ENCODE peak calls at places on chromosomes 1 and 21, in eight cellular contexts. One of them, this sample, is unnamed.

GRCh38 chr1:19122668-19123067 is 87.4 kb downstream of the UBR4 start:
- DNase-seq in body of pancreas: no peak
- DNase-seq in CD8-positive, alpha-beta T cell: no peak
- DNase-seq in pancreas: peak
- DNase-seq in uterus: no peak
- DNase-seq in esophagus squamous epithelium: no peak
- DNase-seq in SK-N-SH: no peak
- DNase-seq in heart left ventricle: peak
- DNase-seq in this sample: no peak

GRCh38 chr21:44874497-44875331 is 1.2 kb upstream of the PTTG1IP start:
- DNase-seq in body of pancreas: peak
- DNase-seq in CD8-positive, alpha-beta T cell: no peak
- DNase-seq in pancreas: peak
- DNase-seq in uterus: peak
- DNase-seq in esophagus squamous epithelium: no peak
- DNase-seq in SK-N-SH: no peak
- DNase-seq in heart left ventricle: peak
- DNase-seq in this sample: no peak

GRCh38 chr1:150186789-150187559 is 37.3 kb downstream of the PLEKHO1 start:
- DNase-seq in body of pancreas: no peak
- DNase-seq in CD8-positive, alpha-beta T cell: no peak
- DNase-seq in pancreas: no peak
- DNase-seq in uterus: no peak
- DNase-seq in esophagus squamous epithelium: no peak
- DNase-seq in SK-N-SH: peak
- DNase-seq in heart left ventricle: no peak
- DNase-seq in this sample: no peak

GRCh38 chr1:177122869-177123268 is 41.6 kb downstream of the ASTN1 start:
- DNase-seq in body of pancreas: no peak
- DNase-seq in CD8-positive, alpha-beta T cell: no peak
- DNase-seq in pancreas: no peak
- DNase-seq in uterus: no peak
- DNase-seq in esophagus squamous epithelium: no peak
- DNase-seq in SK-N-SH: no peak
- DNase-seq in heart left ventricle: no peak
- DNase-seq in this sample: no peak

GRCh38 chr1:235908742-235909520 is 42.2 kb upstream of the LYST start:
- DNase-seq in body of pancreas: no peak
- DNase-seq in CD8-positive, alpha-beta T cell: no peak
- DNase-seq in pancreas: no peak
- DNase-seq in uterus: no peak
- DNase-seq in esophagus squamous epithelium: no peak
- DNase-seq in SK-N-SH: no peak
- DNase-seq in heart left ventricle: no peak
- DNase-seq in this sample: no peak

GRCh38 chr1:12161662-12162458 is 4.9 kb upstream of the TNFRSF1B start:
- DNase-seq in body of pancreas: peak
- DNase-seq in CD8-positive, alpha-beta T cell: peak
- DNase-seq in pancreas: peak
- DNase-seq in uterus: peak
- DNase-seq in esophagus squamous epithelium: peak
- DNase-seq in SK-N-SH: no peak
- DNase-seq in heart left ventricle: peak
- DNase-seq in this sample: peak

GRCh38 chr1:63813829-63814277 is 40.0 kb downstream of the ROR1 start:
- DNase-seq in body of pancreas: no peak
- DNase-seq in CD8-positive, alpha-beta T cell: no peak
- DNase-seq in pancreas: peak
- DNase-seq in uterus: peak
- DNase-seq in esophagus squamous epithelium: no peak
- DNase-seq in SK-N-SH: no peak
- DNase-seq in heart left ventricle: no peak
- DNase-seq in this sample: no peak

GRCh38 chr1:223270155-223270554 is 93.8 kb downstream of the SUSD4 start:
- DNase-seq in body of pancreas: no peak
- DNase-seq in CD8-positive, alpha-beta T cell: no peak
- DNase-seq in pancreas: no peak
- DNase-seq in uterus: no peak
- DNase-seq in esophagus squamous epithelium: no peak
- DNase-seq in SK-N-SH: no peak
- DNase-seq in heart left ventricle: no peak
- DNase-seq in this sample: no peak

GRCh38 chr1:155326659-155327058 is 6.0 kb downstream of the RUSC1 start:
- DNase-seq in body of pancreas: no peak
- DNase-seq in CD8-positive, alpha-beta T cell: no peak
- DNase-seq in pancreas: no peak
- DNase-seq in uterus: no peak
- DNase-seq in esophagus squamous epithelium: no peak
- DNase-seq in SK-N-SH: no peak
- DNase-seq in heart left ventricle: no peak
- DNase-seq in this sample: no peak

GRCh38 chr1:158118713-158119402 is 61.8 kb upstream of the CD1D start:
- DNase-seq in body of pancreas: no peak
- DNase-seq in CD8-positive, alpha-beta T cell: no peak
- DNase-seq in pancreas: no peak
- DNase-seq in uterus: no peak
- DNase-seq in esophagus squamous epithelium: no peak
- DNase-seq in SK-N-SH: no peak
- DNase-seq in heart left ventricle: no peak
- DNase-seq in this sample: no peak

GRCh38 chr21:40254540-40255455 is 387.6 kb downstream of the PCP4 start:
- DNase-seq in body of pancreas: no peak
- DNase-seq in CD8-positive, alpha-beta T cell: no peak
- DNase-seq in pancreas: no peak
- DNase-seq in uterus: no peak
- DNase-seq in esophagus squamous epithelium: no peak
- DNase-seq in SK-N-SH: peak
- DNase-seq in heart left ventricle: no peak
- DNase-seq in this sample: no peak

GRCh38 chr1:226029093-226029496 is 30.0 kb upstream of the SDE2 start:
- DNase-seq in body of pancreas: peak
- DNase-seq in CD8-positive, alpha-beta T cell: no peak
- DNase-seq in pancreas: peak
- DNase-seq in uterus: no peak
- DNase-seq in esophagus squamous epithelium: no peak
- DNase-seq in SK-N-SH: no peak
- DNase-seq in heart left ventricle: no peak
- DNase-seq in this sample: no peak

GRCh38 chr1:203274603-203275381 is 30.5 kb upstream of the BTG2 start:
- DNase-seq in body of pancreas: peak
- DNase-seq in CD8-positive, alpha-beta T cell: no peak
- DNase-seq in pancreas: no peak
- DNase-seq in uterus: peak
- DNase-seq in esophagus squamous epithelium: no peak
- DNase-seq in SK-N-SH: no peak
- DNase-seq in heart left ventricle: no peak
- DNase-seq in this sample: peak

GRCh38 chr1:236185687-236186086 is 43.3 kb downstream of the GPR137B start:
- DNase-seq in body of pancreas: no peak
- DNase-seq in CD8-positive, alpha-beta T cell: no peak
- DNase-seq in pancreas: no peak
- DNase-seq in uterus: no peak
- DNase-seq in esophagus squamous epithelium: no peak
- DNase-seq in SK-N-SH: no peak
- DNase-seq in heart left ventricle: no peak
- DNase-seq in this sample: no peak

GRCh38 chr21:27649323-27649722 is 682.4 kb upstream of the ADAMTS5 start:
- DNase-seq in body of pancreas: no peak
- DNase-seq in CD8-positive, alpha-beta T cell: no peak
- DNase-seq in pancreas: no peak
- DNase-seq in uterus: no peak
- DNase-seq in esophagus squamous epithelium: no peak
- DNase-seq in SK-N-SH: no peak
- DNase-seq in heart left ventricle: no peak
- DNase-seq in this sample: no peak
- H3K27ac ChIP-seq in body of pancreas: no peak
- H3K27ac ChIP-seq in CD8-positive, alpha-beta T cell: no peak
- H3K27ac ChIP-seq in pancreas: no peak
- H3K27ac ChIP-seq in uterus: no peak
- H3K27ac ChIP-seq in esophagus squamous epithelium: no peak
- H3K27ac ChIP-seq in SK-N-SH: peak
- H3K27ac ChIP-seq in heart left ventricle: no peak
- H3K27ac ChIP-seq in this sample: no peak

GRCh38 chr1:119647228-119647733 is 785 bp downstream of the ZNF697 start:
- DNase-seq in body of pancreas: peak
- DNase-seq in CD8-positive, alpha-beta T cell: no peak
- DNase-seq in pancreas: no peak
- DNase-seq in uterus: no peak
- DNase-seq in esophagus squamous epithelium: no peak
- DNase-seq in SK-N-SH: peak
- DNase-seq in heart left ventricle: peak
- DNase-seq in this sample: no peak

GRCh38 chr1:119648620-119649004 is 546 bp upstream of the ZNF697 start:
- DNase-seq in body of pancreas: no peak
- DNase-seq in CD8-positive, alpha-beta T cell: no peak
- DNase-seq in pancreas: no peak
- DNase-seq in uterus: no peak
- DNase-seq in esophagus squamous epithelium: no peak
- DNase-seq in SK-N-SH: no peak
- DNase-seq in heart left ventricle: no peak
- DNase-seq in this sample: no peak

GRCh38 chr1:119651133-119651532 is 3.1 kb upstream of the ZNF697 start:
- DNase-seq in body of pancreas: no peak
- DNase-seq in CD8-positive, alpha-beta T cell: no peak
- DNase-seq in pancreas: no peak
- DNase-seq in uterus: no peak
- DNase-seq in esophagus squamous epithelium: no peak
- DNase-seq in SK-N-SH: no peak
- DNase-seq in heart left ventricle: no peak
- DNase-seq in this sample: no peak

GRCh38 chr1:119646521-119647227 is 1.4 kb downstream of the ZNF697 start:
- DNase-seq in body of pancreas: no peak
- DNase-seq in CD8-positive, alpha-beta T cell: no peak
- DNase-seq in pancreas: no peak
- DNase-seq in uterus: no peak
- DNase-seq in esophagus squamous epithelium: no peak
- DNase-seq in SK-N-SH: no peak
- DNase-seq in heart left ventricle: no peak
- DNase-seq in this sample: no peak

DNA sequence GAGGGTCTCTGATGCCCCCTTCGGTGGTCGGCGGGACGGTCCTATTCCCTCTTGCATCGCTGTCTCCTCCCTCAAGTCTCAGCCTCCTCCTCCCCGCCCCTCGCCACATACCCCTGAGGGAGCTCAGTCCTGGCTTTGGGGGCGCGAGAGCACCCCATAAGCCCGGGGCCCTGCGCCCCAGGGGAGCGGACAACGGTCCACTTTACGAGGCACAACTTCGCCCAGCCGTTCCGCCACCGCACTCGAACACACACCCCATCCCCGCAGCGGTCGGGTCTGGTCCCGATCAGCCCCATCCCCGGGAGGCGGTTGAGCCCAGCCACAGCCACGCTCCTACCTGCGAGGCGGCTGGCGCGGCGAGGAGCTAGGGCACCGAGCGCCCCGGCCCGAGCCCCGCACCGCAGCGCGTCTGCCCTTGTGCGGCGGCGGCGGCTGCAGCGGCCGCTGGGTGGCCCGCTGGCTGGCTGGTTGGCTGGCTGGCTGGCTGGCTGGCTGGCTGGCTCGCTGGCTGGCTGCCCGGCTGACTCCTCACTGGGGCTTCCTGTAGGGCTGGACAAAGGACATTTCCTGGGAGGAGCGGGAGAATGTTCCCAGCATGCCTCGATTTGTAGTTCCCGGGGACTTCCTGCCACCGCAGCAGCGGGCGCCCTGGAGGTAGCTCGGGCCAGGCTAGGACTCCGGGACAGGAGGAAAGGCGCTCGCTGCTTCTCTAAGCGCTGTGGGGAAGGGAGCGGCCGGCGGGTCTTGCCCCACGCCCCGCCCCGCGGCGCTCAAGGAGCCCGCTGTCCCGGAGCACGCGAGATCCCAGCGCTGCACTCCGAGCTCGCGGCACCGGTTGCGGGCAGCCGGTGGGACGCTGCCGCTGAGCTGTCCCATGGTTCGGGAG is at the start of gene ZNF697:
- DNase-seq in body of pancreas: peak
- DNase-seq in CD8-positive, alpha-beta T cell: no peak
- DNase-seq in pancreas: peak
- DNase-seq in uterus: peak
- DNase-seq in esophagus squamous epithelium: peak
- DNase-seq in SK-N-SH: peak
- DNase-seq in heart left ventricle: peak
- DNase-seq in this sample: no peak
- H3K27ac ChIP-seq in body of pancreas: peak
- H3K27ac ChIP-seq in CD8-positive, alpha-beta T cell: no peak
- H3K27ac ChIP-seq in pancreas: peak
- H3K27ac ChIP-seq in uterus: peak
- H3K27ac ChIP-seq in esophagus squamous epithelium: peak
- H3K27ac ChIP-seq in SK-N-SH: peak
- H3K27ac ChIP-seq in heart left ventricle: peak
- H3K27ac ChIP-seq in this sample: peak

DNA sequence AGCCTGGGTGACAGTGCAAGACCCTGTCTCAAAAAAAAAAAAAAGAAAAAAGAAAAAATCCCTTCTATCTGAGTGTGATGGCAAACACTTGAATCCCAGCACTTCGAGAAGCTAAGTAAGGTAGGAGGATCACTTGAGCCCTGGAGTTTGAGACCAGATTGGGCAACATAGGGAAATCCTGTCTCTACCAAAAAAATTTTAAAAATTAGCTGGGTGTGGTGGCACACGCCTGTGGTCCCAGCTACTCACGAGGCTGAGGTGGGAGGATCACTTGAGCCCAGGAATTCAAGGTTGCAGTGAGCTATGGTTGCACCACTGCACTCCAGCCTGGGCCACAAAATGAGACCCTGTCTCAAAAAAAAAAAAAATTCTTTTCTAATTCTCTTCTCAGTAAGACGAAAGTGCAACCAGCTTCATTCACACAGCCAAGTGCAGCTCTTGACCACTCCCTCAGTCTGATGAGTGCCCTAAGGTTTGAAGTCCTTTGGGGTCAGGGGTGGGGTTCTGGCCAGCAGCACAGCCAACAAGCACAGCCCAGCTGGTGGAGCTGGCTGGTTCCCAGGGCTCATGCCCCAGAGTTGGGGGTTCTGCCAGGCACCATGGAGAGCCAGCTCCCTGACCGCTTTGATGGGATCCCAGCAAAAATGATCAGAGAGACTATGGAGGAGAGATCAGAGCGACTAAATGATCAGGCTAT is 8.0 kb downstream of the SLC2A5 start:
- DNase-seq in body of pancreas: no peak
- DNase-seq in CD8-positive, alpha-beta T cell: no peak
- DNase-seq in pancreas: no peak
- DNase-seq in uterus: no peak
- DNase-seq in esophagus squamous epithelium: no peak
- DNase-seq in SK-N-SH: no peak
- DNase-seq in heart left ventricle: no peak
- DNase-seq in this sample: no peak
- H3K27ac ChIP-seq in body of pancreas: no peak
- H3K27ac ChIP-seq in CD8-positive, alpha-beta T cell: no peak
- H3K27ac ChIP-seq in pancreas: no peak
- H3K27ac ChIP-seq in uterus: no peak
- H3K27ac ChIP-seq in esophagus squamous epithelium: no peak
- H3K27ac ChIP-seq in SK-N-SH: no peak
- H3K27ac ChIP-seq in heart left ventricle: no peak
- H3K27ac ChIP-seq in this sample: peak

DNA sequence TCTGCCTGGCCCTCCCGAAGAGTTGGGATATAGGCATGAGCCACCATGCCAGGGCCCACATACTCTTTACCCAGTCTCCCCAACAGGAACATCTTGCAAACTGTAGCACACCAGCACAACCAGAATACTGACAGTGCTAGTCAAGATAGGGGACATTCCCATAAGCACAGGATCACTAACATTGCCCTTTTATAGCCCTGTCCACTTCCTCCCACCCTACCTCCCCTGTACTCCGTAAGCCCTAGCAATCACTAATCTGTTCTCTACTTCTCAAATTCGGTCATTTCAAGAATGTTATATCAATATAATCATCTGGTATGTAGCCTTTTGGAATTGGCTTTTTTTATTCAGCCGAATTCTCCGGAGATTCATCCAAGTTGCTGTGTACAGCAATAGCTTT is 5.9 kb downstream of the SDHB start:
- DNase-seq in body of pancreas: no peak
- DNase-seq in CD8-positive, alpha-beta T cell: no peak
- DNase-seq in pancreas: no peak
- DNase-seq in uterus: no peak
- DNase-seq in esophagus squamous epithelium: no peak
- DNase-seq in SK-N-SH: no peak
- DNase-seq in heart left ventricle: no peak
- DNase-seq in this sample: no peak
- H3K27ac ChIP-seq in body of pancreas: no peak
- H3K27ac ChIP-seq in CD8-positive, alpha-beta T cell: no peak
- H3K27ac ChIP-seq in pancreas: no peak
- H3K27ac ChIP-seq in uterus: no peak
- H3K27ac ChIP-seq in esophagus squamous epithelium: no peak
- H3K27ac ChIP-seq in SK-N-SH: no peak
- H3K27ac ChIP-seq in heart left ventricle: no peak
- H3K27ac ChIP-seq in this sample: no peak

This sample was measured in vagina.